ENCODE peak calls at places on chromosomes 2 and 18, in six cellular contexts. U is neural progenitor cell, S is HCT116, L is MM.1S, Y is fibroblast of lung, C is PC-3. G is an unnamed sample.

GRCh38 chr2:8424997-8425900 is 256.6 kb upstream of the ID2 start:
- DNase-seq in S (no peak), L (no peak), Y (no peak), U (no peak), C (no peak), G (no peak)

GRCh38 chr18:52670903-52671302 is 330.9 kb downstream of the DCC start:
- DNase-seq in U (no peak), L (peak; percentile 21), Y (peak; percentile 46), S (no peak), C (peak; percentile 26), G (peak; percentile 69)

GRCh38 chr2:42856106-42856860 is 63.9 kb upstream of the HAAO start:
- DNase-seq in L (no peak), Y (no peak), U (no peak), S (no peak), C (no peak), G (no peak)

GRCh38 chr18:36066731-36067117 is 635 bp downstream of the RPRD1A start:
- DNase-seq in L (no peak), S (no peak), U (no peak), Y (no peak), C (no peak), G (peak; percentile 16)

GRCh38 chr2:43676322-43677050 is at the start of gene C1GALT1C1L:
- DNase-seq in L (no peak), U (no peak), Y (peak; percentile 60), S (no peak), C (no peak), G (peak; percentile 53)

GRCh38 chr2:25933622-25934021 is 48.7 kb downstream of the KIF3C start:
- DNase-seq in C (no peak), U (no peak), Y (no peak), L (no peak), S (no peak), G (no peak)

GRCh38 chr18:79873449-79874110 is 75.8 kb downstream of the KCNG2 start:
- DNase-seq in Y (no peak), C (no peak), L (no peak), U (no peak), S (no peak), G (no peak)

GRCh38 chr2:179812501-179812900 is 48.9 kb downstream of the ZNF385B start:
- DNase-seq in C (peak; percentile 56), U (no peak), Y (peak; percentile 3), S (no peak), L (no peak), G (no peak)

GRCh38 chr2:121634354-121635307 is 14.6 kb downstream of the CLASP1 start:
- DNase-seq in L (no peak), S (peak; percentile 24), Y (peak; percentile 40), U (no peak), C (peak; percentile 95), G (peak; percentile 49)

GRCh38 chr2:1594281-1595171 is 149.8 kb downstream of the PXDN start:
- DNase-seq in L (no peak), Y (no peak), U (peak; percentile 31), C (no peak), S (no peak), G (no peak)

GRCh38 chr2:195899226-195899625 is 169.4 kb downstream of the DNAH7 start:
- DNase-seq in C (no peak), L (no peak), U (no peak), Y (peak; percentile 10), S (no peak), G (peak; percentile 45)

GRCh38 chr2:224689539-224689938 is 26.6 kb downstream of the CCDC195 start:
- DNase-seq in S (no peak), Y (no peak), C (no peak), U (no peak), L (no peak), G (no peak)

GRCh38 chr18:39596891-39597290 is 2031.3 kb upstream of the CELF4 start:
- DNase-seq in C (no peak), L (no peak), S (no peak), Y (no peak), U (no peak), G (no peak)

GRCh38 chr2:91477731-91478672 is 2786.5 kb downstream of the RPIA start:
- DNase-seq in S (no peak), Y (no peak), C (peak; percentile 2), U (peak; percentile 12), L (no peak), G (peak; percentile 35)

GRCh38 chr2:130845507-130846085 is 8.9 kb downstream of the ARHGEF4 start:
- DNase-seq in C (peak; percentile 53), S (no peak), L (no peak), U (no peak), Y (no peak), G (no peak)

GRCh38 chr2:101012706-101013181 is 10.7 kb downstream of the RPL31 start:
- DNase-seq in S (no peak), Y (peak; percentile 66), L (peak; percentile 39), U (peak; percentile 44), C (peak; percentile 78), G (peak; percentile 85)

GRCh38 chr2:41595235-41595634 is 452.6 kb upstream of the PKDCC start:
- DNase-seq in S (no peak), U (no peak), C (peak; percentile 44), Y (peak; percentile 31), L (no peak), G (peak; percentile 58)

GRCh38 chr18:11544060-11544633 is 65.2 kb upstream of the SLC35G4 start:
- DNase-seq in S (no peak), U (no peak), C (no peak), L (no peak), Y (no peak), G (no peak)

GRCh38 chr2:67871696-67872320 is 191.0 kb downstream of the C1D start:
- DNase-seq in S (no peak), L (no peak), Y (peak; percentile 78), U (no peak), C (peak; percentile 87), G (peak; percentile 53)

GRCh38 chr18:48868468-48869466 is 82.0 kb downstream of the SMAD7 start:
- DNase-seq in L (peak; percentile 96), C (peak; percentile 10), S (no peak), Y (no peak), U (no peak), G (no peak)

GRCh38 chr18:37689841-37690240 is 124.2 kb upstream of the CELF4 start:
- DNase-seq in Y (no peak), S (no peak), C (no peak), L (peak; percentile 2), U (no peak), G (no peak)

GRCh38 chr2:66553370-66553769 is 118.4 kb downstream of the MEIS1 start:
- DNase-seq in C (peak; percentile 40), U (no peak), L (no peak), Y (peak; percentile 46), S (no peak), G (peak; percentile 15)

DNA sequence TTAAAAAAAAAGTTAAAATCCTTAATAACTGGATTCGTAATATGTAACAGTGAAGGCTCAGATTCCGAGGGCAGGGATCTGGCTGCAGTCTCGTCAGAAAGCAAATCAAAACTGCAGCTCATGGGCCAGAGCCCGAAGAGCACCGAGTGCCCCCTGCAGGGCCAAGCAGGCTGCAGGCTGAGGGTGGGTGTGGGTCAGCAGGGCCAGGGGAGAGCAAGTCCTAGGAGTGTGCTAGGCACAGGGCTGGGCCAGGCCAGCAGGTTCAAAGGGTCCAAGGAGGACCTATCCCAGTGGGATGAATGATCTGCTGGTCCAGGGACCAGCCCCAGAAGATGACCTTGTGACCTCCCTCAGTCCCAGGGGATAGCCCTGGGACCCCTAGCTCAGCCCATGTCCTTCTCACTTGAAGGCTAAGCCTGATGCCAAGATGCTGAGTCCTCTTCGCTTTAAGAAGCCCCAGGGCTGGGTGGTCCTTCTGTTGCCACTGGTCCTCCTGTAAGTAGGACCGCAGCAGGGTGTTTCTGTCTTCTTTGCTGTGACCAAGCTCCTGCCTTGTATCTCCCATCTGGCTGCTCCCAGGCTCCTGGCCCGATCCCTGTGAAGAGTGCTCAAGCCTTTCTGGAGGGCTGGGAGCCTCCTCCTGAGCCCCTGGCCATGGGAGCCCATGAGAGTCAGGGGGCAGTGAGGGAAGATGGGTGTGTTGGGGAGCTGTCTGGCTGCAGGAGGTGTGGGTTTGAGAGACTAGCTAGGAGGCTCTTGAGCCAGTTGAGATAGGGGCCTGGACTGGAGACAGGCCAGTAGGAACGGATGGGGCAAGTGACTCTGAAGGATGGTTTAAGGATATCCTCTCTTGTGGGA is 150.7 kb downstream of the DYSF start:
- DNase-seq in U (no peak), L (no peak), C (no peak), S (no peak), Y (no peak), G (no peak)
- H3K4me1 ChIP-seq in U (peaks cover 25% of the 10 kb centered on the region), L (no peaks in the 10 kb centered on the region), C (no peaks in the 10 kb centered on the region), S (no peaks in the 10 kb centered on the region), Y (no peaks in the 10 kb centered on the region), G (peaks cover 22% of the 10 kb centered on the region)

DNA sequence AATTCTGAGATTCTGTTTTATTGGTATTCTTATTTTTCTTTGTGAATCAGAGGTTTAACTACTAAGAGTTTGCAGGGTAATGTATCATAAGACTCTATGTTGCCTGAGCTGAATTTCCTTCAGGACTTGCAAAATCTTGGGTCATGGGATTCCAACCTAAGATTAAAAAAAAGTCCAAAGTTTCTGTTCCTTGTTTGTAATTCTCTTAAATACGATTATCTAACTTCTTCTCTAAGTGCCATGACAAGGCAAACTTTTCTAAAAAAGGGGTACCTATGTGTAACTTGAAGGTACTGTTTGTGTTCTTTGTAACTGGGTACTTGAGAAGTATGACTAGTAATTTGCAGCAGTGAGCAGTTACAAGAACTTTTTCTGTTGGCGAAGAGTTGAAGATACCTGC is 181.3 kb upstream of the ZEB2 start:
- DNase-seq in Y (no peak), L (no peak), S (no peak), C (no peak), U (no peak), G (no peak)
- H3K9ac ChIP-seq in Y (no peak overlapping the region), L (no peak overlapping the region), S (no peak overlapping the region), C (no peak overlapping the region), U (no peak overlapping the region), G (no peak overlapping the region)

GRCh38 chr2:134185639-134186038 is 68.2 kb upstream of the MGAT5 start:
- DNase-seq in C (no peak), U (no peak), Y (no peak), S (no peak), L (no peak), G (no peak)

GRCh38 chr2:134178109-134178877 is 75.6 kb upstream of the MGAT5 start:
- DNase-seq in C (no peak), U (no peak), L (peak; percentile 54), S (no peak), Y (no peak), G (peak; percentile 32)

GRCh38 chr2:134177351-134177931 is 76.4 kb upstream of the MGAT5 start:
- DNase-seq in L (no peak), C (no peak), U (no peak), Y (peak; percentile 35), S (no peak), G (no peak)

GRCh38 chr2:134183679-134184078 is 70.2 kb upstream of the MGAT5 start:
- DNase-seq in C (no peak), L (peak; percentile 85), U (no peak), Y (no peak), S (no peak), G (no peak)

DNA sequence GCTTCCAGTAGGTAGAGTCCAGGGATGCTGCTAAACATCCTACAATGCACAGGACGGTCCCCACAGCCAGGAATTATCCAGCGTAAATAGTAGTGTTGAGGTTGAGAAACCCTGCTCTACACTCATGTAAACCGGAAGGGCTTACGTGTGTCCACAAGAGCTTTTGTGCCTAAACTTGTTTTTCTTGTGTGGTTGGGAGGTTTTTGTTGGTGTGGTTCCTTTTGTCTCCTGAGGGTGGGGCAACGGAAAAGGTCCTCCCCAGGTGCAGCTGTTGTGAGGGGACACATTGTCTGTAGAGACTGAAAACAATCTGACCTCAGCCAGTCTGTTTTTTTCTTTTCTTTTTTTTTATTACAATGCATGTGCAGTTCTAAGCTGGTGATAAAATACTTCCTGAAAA is 72.7 kb upstream of the MGAT5 start:
- DNase-seq in L (peak; percentile 97), U (no peak), C (no peak), S (no peak), Y (no peak), G (no peak)
- H3K4me1 ChIP-seq in L (peaks cover 82% of the 10 kb centered on the region), U (no peaks in the 10 kb centered on the region), C (no peaks in the 10 kb centered on the region), S (no peaks in the 10 kb centered on the region), Y (no peaks in the 10 kb centered on the region), G (no peaks in the 10 kb centered on the region)

GRCh38 chr2:124996406-124996805 is 971.3 kb downstream of the CNTNAP5 start:
- DNase-seq in Y (no peak), S (no peak), U (no peak), C (no peak), L (no peak), G (no peak)
- H3K9ac ChIP-seq in Y (no peak overlapping the region), S (no peak overlapping the region), U (no peak overlapping the region), C (no peak overlapping the region), L (no peak overlapping the region), G (no peak overlapping the region)